ENCODE peak calls at places on chromosomes 5 and 9, in nine cellular contexts. F is left ventricle myocardium inferior, X is Peyer's patch, V is H1, D is tibial nerve, B is MM.1S, G is GM23338, P is GM06990, L is adrenal gland. M is an unnamed sample. For H3K27me3, the result is how much of the 10 kb centered on the place peaks cover.

GRCh38 chr9:88738708-88739107 is 203.7 kb downstream of the NXNL2 start:
- DNase-seq in F (no peak), G (no peak), V (no peak), P (no peak), D (no peak), X (no peak), B (no peak), L (no peak), M (no peak)

GRCh38 chr9:120914953-120915352 is 11.6 kb downstream of the TRAF1 start:
- DNase-seq in D (no peak), X (no peak), B (no peak), G (no peak), L (no peak), P (no peak), V (no peak), F (no peak), M (no peak)

GRCh38 chr9:19513671-19514275 is 105.0 kb downstream of the ACER2 start:
- DNase-seq in L (no peak), X (no peak), P (no peak), D (no peak), F (no peak), V (no peak), G (no peak), B (no peak), M (no peak)

GRCh38 chr5:95564450-95564849 is 9.5 kb downstream of the ARSK start:
- DNase-seq in L (no peak), D (no peak), X (no peak), P (no peak), V (no peak), G (no peak), F (no peak), B (no peak), M (no peak)

GRCh38 chr9:34994429-34995287 is 5.1 kb downstream of the DNAJB5 start:
- DNase-seq in L (no peak), G (peak), B (no peak), V (no peak), P (no peak), D (no peak), X (no peak), F (no peak), M (no peak)

GRCh38 chr5:150645070-150645700 is 4.7 kb downstream of the SYNPO start:
- DNase-seq in V (no peak), L (peak), B (no peak), D (peak), G (no peak), X (peak), F (peak), P (no peak), M (peak)

GRCh38 chr5:175870820-175871447 is 444 bp upstream of the CPLX2 start:
- DNase-seq in B (no peak), F (no peak), V (no peak), L (no peak), G (peak), X (no peak), P (no peak), D (no peak), M (no peak)

GRCh38 chr5:10065428-10066000 is 184.2 kb downstream of the ATPSCKMT start:
- DNase-seq in B (no peak), X (no peak), D (no peak), V (no peak), P (no peak), G (no peak), L (no peak), F (no peak), M (no peak)

GRCh38 chr5:83628360-83628759 is 92.3 kb downstream of the HAPLN1 start:
- DNase-seq in G (no peak), F (no peak), B (no peak), D (no peak), P (no peak), L (no peak), X (no peak), V (no peak), M (no peak)

GRCh38 chr9:21813575-21814473 is 11.4 kb downstream of the MTAP start:
- DNase-seq in G (peak), P (peak), X (no peak), D (peak), L (peak), B (peak), F (peak), V (no peak), M (no peak)

GRCh38 chr9:117153021-117153420 is 261.8 kb downstream of the ASTN2 start:
- DNase-seq in L (no peak), P (no peak), D (no peak), F (no peak), B (no peak), X (no peak), V (no peak), G (no peak), M (peak)

GRCh38 chr9:72675586-72675985 is 154.2 kb downstream of the TMC1 start:
- DNase-seq in X (no peak), F (no peak), D (no peak), V (no peak), G (no peak), L (no peak), P (no peak), B (no peak), M (peak)

GRCh38 chr5:52964138-52964537 is 25.0 kb upstream of the ITGA2 start:
- DNase-seq in D (no peak), L (no peak), V (no peak), X (no peak), F (no peak), B (no peak), G (no peak), P (no peak), M (no peak)
- TF ChIP-seq CTCF in D (no peak), L (no peak), V (no peak), X (no peak), F (no peak), B (no peak), G (peak), P (no peak), M (peak)

GRCh38 chr9:133679466-133680051 is 43.4 kb downstream of the DBH start:
- DNase-seq in V (no peak), L (no peak), B (no peak), D (no peak), F (peak), G (no peak), P (no peak), X (no peak), M (no peak)

GRCh38 chr9:133680250-133680975 is 44.2 kb downstream of the DBH start:
- DNase-seq in L (no peak), G (no peak), F (peak), P (no peak), V (no peak), B (no peak), X (no peak), D (no peak), M (no peak)

GRCh38 chr9:133681658-133682306 is 45.6 kb downstream of the DBH start:
- DNase-seq in L (no peak), D (no peak), G (no peak), X (no peak), B (no peak), V (no peak), F (peak), P (no peak), M (no peak)

GRCh38 chr9:133682961-133683493 is 46.9 kb downstream of the DBH start:
- DNase-seq in B (no peak), F (peak), L (no peak), G (no peak), V (no peak), P (no peak), X (no peak), D (no peak), M (no peak)

GRCh38 chr9:133680976-133681657 is 45.0 kb downstream of the DBH start:
- DNase-seq in X (no peak), B (no peak), G (no peak), P (no peak), V (no peak), F (peak), D (no peak), L (no peak), M (no peak)
- H3K4me3 ChIP-seq in X (no peak), B (no peak), G (no peak), P (no peak), V (no peak), F (no peak), D (no peak), L (no peak), M (no peak)

DNA sequence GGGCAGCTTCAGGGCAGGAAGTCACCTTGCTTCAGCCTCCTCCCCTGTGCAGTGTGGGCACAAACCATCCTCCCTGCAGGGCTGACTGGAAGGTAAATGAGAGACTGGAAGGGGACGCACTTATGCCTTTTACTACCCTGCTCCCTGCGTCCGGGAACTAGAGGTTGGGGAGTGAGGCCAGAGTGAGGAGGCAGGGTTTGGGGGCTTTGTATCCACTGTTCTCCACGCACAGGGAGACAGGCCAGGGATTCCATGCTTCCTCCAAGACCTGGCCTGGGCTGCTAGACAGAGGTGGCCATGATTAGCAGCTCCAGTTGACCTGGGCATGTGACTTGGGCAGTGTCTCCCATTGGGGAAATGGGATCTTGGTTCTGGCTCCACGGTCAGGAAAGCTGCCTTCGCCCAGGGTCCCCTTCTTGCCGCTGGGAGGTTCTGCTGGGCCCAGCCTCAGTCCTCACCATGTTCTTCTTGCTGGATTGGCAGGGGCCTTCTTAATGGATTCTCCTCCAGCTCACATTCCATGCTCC is 37.0 kb upstream of the PSD2 start:
- DNase-seq in V (no peak), X (no peak), F (no peak), G (no peak), L (no peak), D (no peak), B (no peak), P (no peak), M (no peak)
- H3K27me3 ChIP-seq in V (under half), X (under half), F (half or more), G (half or more), L (under half), D (under half), B (under half), P (under half), M (under half)

DNA sequence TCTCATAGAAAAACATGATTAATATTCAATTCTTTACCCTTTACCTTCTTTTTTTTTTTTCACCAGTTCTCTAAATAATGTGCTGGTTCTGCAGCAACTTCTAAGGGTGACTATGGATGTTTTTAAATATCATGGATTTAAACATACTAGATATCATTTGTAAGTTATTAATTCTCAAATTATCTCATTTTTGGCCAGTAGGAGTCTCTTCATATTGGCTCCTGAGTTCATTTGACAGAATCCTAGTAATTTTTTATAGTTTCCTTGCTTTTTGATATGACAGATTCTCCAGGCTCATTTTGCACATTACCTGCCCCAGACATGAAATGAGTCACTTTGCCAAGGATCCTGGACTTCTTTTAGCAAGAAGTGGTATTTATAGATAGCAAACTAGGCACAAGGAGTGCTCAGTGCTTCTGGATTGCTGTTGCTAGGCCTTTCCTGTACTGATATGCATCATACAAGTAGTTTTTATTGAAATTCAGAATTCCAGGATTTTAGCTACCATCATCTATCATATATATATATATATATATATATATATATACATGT is 201.3 kb upstream of the IL12B start:
- DNase-seq in D (no peak), L (no peak), X (no peak), F (no peak), G (no peak), V (no peak), P (no peak), B (no peak), M (no peak)
- TF ChIP-seq CTCF in D (no peak), L (no peak), X (no peak), F (peak), G (no peak), V (no peak), P (no peak), B (peak), M (no peak)

GRCh38 chr9:126781717-126782388 is 23.0 kb upstream of the ZBTB43 start:
- DNase-seq in F (peak), B (peak), D (peak), L (peak), P (peak), X (peak), V (peak), G (peak), M (no peak)
- H3K4me3 ChIP-seq in F (peak), B (no peak), D (no peak), L (no peak), P (no peak), X (no peak), V (no peak), G (peak), M (no peak)

GRCh38 chr5:135038202-135038828 is 4.3 kb upstream of the PITX1 start:
- DNase-seq in B (no peak), G (peak), F (no peak), X (no peak), L (no peak), V (no peak), D (no peak), P (no peak), M (no peak)
- H3K27me3 ChIP-seq in B (under half), G (half or more), F (half or more), X (half or more), L (half or more), V (half or more), D (under half), P (under half), M (half or more)

GRCh38 chr5:77828445-77828844 is 52.3 kb upstream of the TBCA start:
- DNase-seq in B (no peak), P (no peak), V (no peak), G (no peak), D (no peak), X (no peak), F (no peak), L (no peak), M (no peak)
- TF ChIP-seq CTCF in B (no peak), P (no peak), V (no peak), G (no peak), D (no peak), X (no peak), F (no peak), L (no peak), M (no peak)